ENCODE peak calls at places on chromosome 21, in nine cellular contexts. C is fibroblast of pulmonary artery, L is IMR-90, A is body of pancreas, D is HFF-Myc, H is psoas muscle, W is SJSA1, Z is astrocyte of the spinal cord, O is fibroblast of lung. R is an unnamed sample.

GRCh38 chr21:18204931-18205330 is 39.7 kb upstream of the CHODL start:
- DNase-seq in H (no peak), D (no peak), A (no peak), O (no peak), C (no peak), W (no peak), L (no peak), Z (no peak), R (peak)

GRCh38 chr21:39097981-39098380 is 85.3 kb downstream of the PSMG1 start:
- DNase-seq in O (no peak), C (no peak), A (no peak), W (no peak), D (no peak), L (no peak), H (no peak), Z (no peak), R (no peak)

GRCh38 chr21:35791541-35792335 is 268.6 kb downstream of the SETD4 start:
- DNase-seq in C (no peak), D (no peak), Z (no peak), O (no peak), W (no peak), L (no peak), H (no peak), A (no peak), R (no peak)

GRCh38 chr21:35147439-35147838 is 98.3 kb upstream of the RUNX1 start:
- DNase-seq in C (no peak), D (no peak), A (no peak), O (no peak), H (no peak), Z (no peak), W (no peak), L (no peak), R (no peak)

GRCh38 chr21:29650561-29651022 is 289.2 kb downstream of the GRIK1 start:
- DNase-seq in A (no peak), W (no peak), D (no peak), Z (no peak), C (no peak), O (no peak), H (no peak), L (no peak), R (no peak)

GRCh38 chr21:39715804-39716397 is 29.1 kb upstream of the IGSF5 start:
- DNase-seq in A (peak), L (peak), W (peak), D (no peak), Z (peak), O (peak), C (peak), H (peak), R (peak)

GRCh38 chr21:37842163-37842919 is 73.9 kb downstream of the KCNJ6 start:
- DNase-seq in O (no peak), Z (no peak), C (no peak), D (no peak), H (no peak), L (no peak), A (no peak), W (no peak), R (no peak)

GRCh38 chr21:35172231-35172630 is 123.1 kb upstream of the RUNX1 start:
- DNase-seq in H (no peak), Z (no peak), W (no peak), D (no peak), A (no peak), O (no peak), C (no peak), L (no peak), R (no peak)

GRCh38 chr21:37064841-37065240 is 8.0 kb downstream of the PIGP start:
- DNase-seq in D (no peak), C (no peak), L (peak), Z (no peak), O (no peak), H (no peak), A (no peak), W (peak), R (no peak)

DNA sequence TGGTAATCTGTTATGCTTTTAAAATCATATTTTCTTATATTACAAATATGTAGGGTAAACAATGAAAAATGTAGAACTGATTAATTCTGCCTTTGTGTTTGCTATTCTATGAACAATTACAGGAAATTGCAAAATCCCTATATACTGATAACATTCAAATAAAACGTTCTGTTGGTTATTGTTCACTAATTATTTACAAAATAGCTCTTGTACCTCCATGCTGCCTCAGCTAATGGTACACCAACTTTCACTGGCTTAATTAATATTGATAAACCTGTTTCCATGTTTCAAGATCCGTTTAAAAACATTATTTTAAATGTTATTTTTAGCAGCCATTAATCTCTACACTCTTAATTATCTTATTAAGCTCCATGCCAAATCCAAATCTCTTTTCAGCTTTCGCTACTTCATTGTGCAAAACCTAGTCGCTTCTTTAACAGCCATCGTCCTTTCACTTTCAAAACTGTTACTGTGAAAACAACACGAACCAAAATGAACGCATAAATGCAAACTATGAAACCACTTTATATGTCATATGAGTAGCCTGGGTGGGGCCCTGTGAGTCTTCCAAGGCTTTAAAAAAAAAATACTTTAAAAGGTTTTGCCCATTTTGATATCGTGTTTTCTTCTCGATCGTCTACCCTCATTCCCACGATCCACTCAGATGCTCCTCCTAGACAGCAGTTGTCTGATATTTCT is 807.0 kb downstream of the USP25 start:
- DNase-seq in O (peak), H (no peak), Z (peak), W (no peak), D (no peak), C (peak), L (peak), A (no peak), R (peak)
- H3K4me3 ChIP-seq in O (peak), H (peak), Z (peak), W (peak), D (peak), C (peak), L (peak), A (no peak), R (peak)

DNA sequence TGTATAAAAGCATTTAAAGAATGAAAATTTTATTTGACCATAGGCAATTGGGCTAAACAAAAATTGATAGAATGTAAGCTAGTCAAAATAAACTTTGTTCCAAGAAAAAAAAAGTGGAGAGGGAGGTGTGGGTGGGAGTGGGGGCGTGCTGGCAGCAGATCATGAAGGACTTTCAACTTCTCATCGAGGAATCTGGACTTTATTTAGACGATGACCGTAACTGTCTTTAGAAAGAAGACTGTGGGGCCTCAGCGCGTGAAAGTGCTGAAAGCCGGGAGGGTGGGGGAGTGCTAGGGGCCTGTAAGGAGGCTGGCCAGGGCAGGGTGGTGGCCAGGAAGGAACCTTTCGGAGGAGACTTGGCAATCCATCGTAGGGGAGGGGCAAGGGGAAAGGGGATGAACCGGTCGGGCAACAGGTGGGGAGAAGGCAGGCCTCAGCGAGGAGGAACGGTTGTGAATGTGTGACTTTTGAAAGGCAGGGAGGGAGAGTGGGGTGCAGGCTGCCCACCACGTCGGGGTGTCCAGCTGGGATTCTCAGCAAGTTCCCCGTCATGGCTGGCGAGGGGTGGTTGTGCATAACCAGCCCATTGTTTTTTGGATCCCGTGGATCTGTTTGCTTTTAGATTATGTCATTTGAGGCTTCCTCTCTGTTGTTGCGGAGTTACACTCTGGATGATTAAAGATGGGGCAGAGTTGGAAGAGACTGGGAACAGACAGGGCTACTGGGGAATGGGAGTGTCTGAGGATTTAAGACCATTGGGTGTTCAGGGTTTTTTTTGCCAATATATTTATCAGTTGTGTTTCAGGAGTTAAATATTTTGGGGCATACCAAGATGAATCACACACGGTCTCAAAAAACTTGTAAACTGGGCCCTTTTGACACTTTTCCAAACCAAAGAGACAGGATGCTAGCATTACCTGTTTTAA is 35.5 kb downstream of the HUNK start:
- DNase-seq in W (peak), A (peak), Z (peak), H (no peak), C (no peak), D (no peak), O (no peak), L (peak), R (no peak)
- H3K4me3 ChIP-seq in W (no peak), A (no peak), Z (no peak), H (no peak), C (no peak), D (no peak), O (no peak), L (no peak), R (no peak)

DNA sequence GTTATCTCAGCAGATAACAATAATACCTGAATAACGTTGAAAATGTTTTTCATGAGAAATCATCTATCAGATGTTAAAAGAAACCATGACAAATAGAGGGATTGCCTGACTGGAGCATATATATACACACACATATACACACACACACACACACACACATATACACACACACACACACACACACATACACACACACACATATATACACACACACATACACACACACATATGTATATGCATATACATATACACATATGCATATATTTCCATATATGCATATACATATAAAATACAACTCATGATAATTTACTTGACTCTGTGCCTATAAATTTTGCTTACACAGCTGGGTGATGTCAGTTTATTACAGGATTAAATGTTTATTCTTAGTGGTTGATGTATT is 847.3 kb upstream of the ADAMTS5 start:
- DNase-seq in O (no peak), Z (no peak), L (no peak), H (no peak), D (no peak), C (no peak), A (no peak), W (no peak), R (no peak)
- H3K4me3 ChIP-seq in O (no peak), Z (no peak), L (no peak), H (no peak), D (no peak), C (no peak), A (no peak), W (no peak), R (no peak)

DNA sequence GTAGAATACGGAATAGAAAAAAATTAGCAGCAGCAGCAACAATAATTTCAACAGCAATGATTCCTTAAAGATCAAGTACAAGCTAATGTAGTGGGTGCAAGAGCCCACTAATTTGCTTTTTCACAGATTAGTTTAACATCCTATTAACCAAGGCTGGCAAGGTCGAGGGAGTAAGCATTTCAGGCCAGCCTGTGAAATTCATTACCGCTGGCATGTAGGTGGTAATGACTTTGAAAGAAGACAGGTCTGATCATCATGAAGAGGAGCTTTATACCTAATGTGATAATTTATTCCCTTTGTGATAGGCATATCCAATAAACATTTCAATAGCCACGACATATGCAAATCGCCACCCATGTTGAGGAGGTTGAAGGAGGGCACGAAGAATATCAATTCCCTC is 11.2 kb upstream of the PRDM15 start:
- DNase-seq in O (no peak), H (no peak), D (no peak), A (no peak), W (no peak), L (no peak), Z (no peak), C (no peak), R (no peak)
- H3K4me3 ChIP-seq in O (no peak), H (no peak), D (no peak), A (no peak), W (no peak), L (no peak), Z (no peak), C (no peak), R (no peak)

GRCh38 chr21:45820171-45821091 is 161.1 kb upstream of the COL6A1 start:
- DNase-seq in Z (peak), D (peak), A (peak), O (peak), L (peak), C (peak), W (peak), H (peak), R (peak)

GRCh38 chr21:45818276-45818903 is 163.2 kb upstream of the COL6A1 start:
- DNase-seq in D (peak), W (peak), L (peak), C (peak), O (peak), Z (no peak), H (no peak), A (no peak), R (peak)

GRCh38 chr21:45819478-45820170 is 161.9 kb upstream of the COL6A1 start:
- DNase-seq in H (no peak), A (no peak), Z (peak), C (no peak), D (no peak), L (no peak), W (peak), O (no peak), R (no peak)

GRCh38 chr21:45817345-45817744 is 164.2 kb upstream of the COL6A1 start:
- DNase-seq in L (no peak), D (no peak), A (no peak), W (no peak), H (no peak), Z (peak), O (no peak), C (no peak), R (peak)

DNA sequence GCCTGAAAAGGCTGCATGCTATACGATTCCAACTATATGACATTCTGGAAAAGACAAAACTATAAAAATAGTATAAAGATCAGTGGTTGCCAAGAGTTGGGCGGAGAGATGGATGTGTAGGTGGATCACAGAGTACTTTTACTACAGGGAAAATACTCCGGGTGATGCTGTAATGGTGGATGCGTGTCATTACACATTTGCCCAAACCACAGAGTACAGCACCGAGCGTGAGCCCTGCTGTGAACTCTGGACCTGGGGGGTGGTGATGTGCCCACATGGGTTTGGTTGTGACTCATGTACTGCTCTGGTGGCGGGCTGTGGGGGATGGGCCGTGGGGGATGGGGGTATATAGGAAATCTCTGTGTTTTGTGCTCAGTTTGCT is 162.7 kb upstream of the COL6A1 start:
- DNase-seq in L (peak), O (peak), H (no peak), Z (peak), C (peak), W (peak), A (no peak), D (peak), R (peak)
- H3K4me3 ChIP-seq in L (no peak), O (no peak), H (no peak), Z (no peak), C (no peak), W (no peak), A (no peak), D (no peak), R (no peak)

GRCh38 chr21:44805859-44806258 is 4.2 kb upstream of the UBE2G2 start:
- DNase-seq in D (no peak), O (no peak), A (no peak), L (no peak), C (no peak), H (no peak), W (no peak), Z (no peak), R (no peak)
- H3K4me3 ChIP-seq in D (no peak), O (no peak), A (no peak), L (no peak), C (no peak), H (no peak), W (no peak), Z (no peak), R (no peak)

GRCh38 chr21:33968082-33968997 is 52.7 kb upstream of the ATP5PO start:
- DNase-seq in A (no peak), L (peak), Z (peak), O (peak), C (peak), W (no peak), D (peak), H (no peak), R (peak)
- H3K4me3 ChIP-seq in A (no peak), L (no peak), Z (no peak), O (no peak), C (no peak), W (no peak), D (no peak), H (no peak), R (no peak)

GRCh38 chr21:46585191-46585953 is 19.5 kb downstream of the S100B start:
- DNase-seq in O (no peak), C (no peak), W (no peak), Z (no peak), H (no peak), L (no peak), D (no peak), A (no peak), R (no peak)
- H3K4me3 ChIP-seq in O (no peak), C (no peak), W (no peak), Z (no peak), H (no peak), L (no peak), D (no peak), A (no peak), R (no peak)

DNA sequence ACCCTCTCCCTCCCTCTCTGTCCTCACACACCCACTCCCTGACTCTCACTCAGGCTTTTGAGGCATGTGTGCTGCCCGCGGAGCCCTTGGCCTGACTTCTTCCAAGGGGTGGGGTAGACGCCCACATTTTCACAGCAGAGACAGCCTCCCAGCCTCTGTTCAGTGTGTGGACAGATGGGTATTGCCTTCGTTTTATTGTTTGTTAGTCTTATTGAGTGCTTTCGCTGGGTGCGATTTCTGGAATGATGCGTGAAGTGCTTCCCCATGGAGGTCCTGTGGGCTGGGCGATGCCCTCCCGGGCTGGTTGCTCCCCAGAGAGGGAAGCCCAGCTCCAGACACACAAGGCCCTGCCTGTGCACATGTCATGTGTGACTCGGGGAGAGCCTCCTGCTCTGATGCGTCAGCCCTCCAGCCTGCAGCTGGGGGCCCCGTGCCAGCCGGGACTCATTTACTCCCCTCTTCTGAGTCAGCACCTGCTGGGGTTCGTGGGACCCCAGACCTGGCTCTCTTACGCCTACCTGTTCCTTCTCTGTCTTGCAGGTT is 14.7 kb downstream of the PDXK start:
- DNase-seq in O (peak), D (no peak), H (no peak), W (no peak), Z (peak), L (peak), A (peak), C (no peak), R (peak)
- H3K4me3 ChIP-seq in O (peak), D (no peak), H (no peak), W (no peak), Z (no peak), L (no peak), A (no peak), C (no peak), R (no peak)

DNA sequence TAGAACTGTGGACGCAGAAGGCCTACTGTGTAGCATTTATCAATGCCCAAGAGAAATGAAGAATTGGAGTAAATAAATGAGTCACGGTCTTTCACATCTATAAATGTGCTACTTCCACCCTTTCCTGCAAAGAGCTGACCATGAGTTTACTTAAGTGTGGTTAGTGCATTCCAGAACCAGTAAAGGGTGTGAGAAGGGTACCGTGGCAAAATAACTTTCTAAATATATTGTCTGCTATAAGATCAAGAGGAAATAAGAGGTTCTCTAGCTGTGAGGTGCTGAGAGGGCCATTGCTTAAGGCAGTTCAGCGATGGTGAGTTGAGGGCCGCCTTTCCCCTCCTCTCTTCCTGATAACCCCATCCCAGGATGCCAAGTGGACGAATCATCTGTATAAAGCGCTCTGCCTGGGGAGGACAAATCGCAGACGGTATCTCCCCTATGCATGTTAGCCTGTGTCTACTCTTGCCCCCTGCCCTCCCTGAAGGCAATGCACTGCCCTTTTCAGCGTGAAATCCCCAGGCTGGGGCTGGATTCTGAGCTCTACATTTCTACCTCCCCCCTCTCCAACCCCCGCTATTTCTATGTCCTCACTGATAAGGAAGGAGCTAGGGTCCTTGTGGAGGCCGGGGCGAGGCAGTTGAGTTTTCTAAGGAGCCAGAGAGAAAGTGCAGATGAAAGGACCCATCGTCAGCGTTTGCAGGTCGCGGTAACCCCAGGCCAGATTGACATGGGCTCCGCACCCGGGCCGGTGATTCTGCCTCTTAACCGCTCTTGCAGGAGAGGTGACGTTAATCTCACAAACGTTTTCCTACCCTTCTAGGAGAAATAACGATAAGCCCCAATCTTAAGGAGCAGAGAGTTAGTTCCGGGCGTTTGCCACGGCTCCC is 1.5 kb upstream of the NCAM2 start:
- DNase-seq in H (no peak), C (peak), L (peak), A (no peak), Z (peak), O (peak), W (no peak), D (no peak), R (peak)
- H3K4me3 ChIP-seq in H (no peak), C (peak), L (no peak), A (no peak), Z (peak), O (peak), W (no peak), D (no peak), R (peak)

R was measured in choroid plexus epithelial cell.